ENCODE peak calls at places on chromosomes 2 and 18, in seven cellular contexts. B is CD8-positive, alpha-beta T cell; M is body of pancreas; D is fibroblast of lung; F is transverse colon; J is PC-9; K is heart right ventricle. P is an unnamed sample.

GRCh38 chr2:128549646-128550260 is 231.1 kb upstream of the HS6ST1 start:
- DNase-seq in B (no peak), M (peak; percentile 3), D (peak; percentile 27), F (no peak), J (no peak), K (no peak), P (no peak)

GRCh38 chr2:127361929-127362328 is 25.8 kb downstream of the MAP3K2 start:
- DNase-seq in B (no peak), M (no peak), D (peak; percentile 19), F (no peak), J (no peak), K (no peak), P (no peak)

GRCh38 chr2:40358783-40359182 is 93.1 kb downstream of the SLC8A1 start:
- DNase-seq in B (no peak), M (no peak), D (no peak), F (no peak), J (no peak), K (no peak), P (no peak)

GRCh38 chr2:108316194-108316880 is 27.6 kb downstream of the SULT1C2 start:
- DNase-seq in B (no peak), M (no peak), D (no peak), F (no peak), J (no peak), K (no peak), P (no peak)

GRCh38 chr2:209682646-209683045 is 89.0 kb upstream of the UNC80 start:
- DNase-seq in B (no peak), M (no peak), D (no peak), F (no peak), J (no peak), K (no peak), P (no peak)

GRCh38 chr2:9462872-9463697 is 11.3 kb upstream of the IAH1 start:
- DNase-seq in B (no peak), M (no peak), D (no peak), F (no peak), J (no peak), K (no peak), P (no peak)

GRCh38 chr18:23872701-23873550 is 141.6 kb upstream of the TTC39C start:
- DNase-seq in B (peak; percentile 79), M (peak; percentile 29), D (no peak), F (peak; percentile 89), J (peak; percentile 95), K (no peak), P (no peak)

GRCh38 chr18:49230331-49230730 is 230.1 kb downstream of the DYM start:
- DNase-seq in B (no peak), M (no peak), D (no peak), F (no peak), J (no peak), K (no peak), P (no peak)

GRCh38 chr18:49520661-49521145 is 33.7 kb upstream of the C18orf32 start:
- DNase-seq in B (no peak), M (no peak), D (peak; percentile 41), F (no peak), J (no peak), K (no peak), P (no peak)

GRCh38 chr2:109061736-109062557 is 67.1 kb upstream of the SH3RF3 start:
- DNase-seq in B (no peak), M (no peak), D (no peak), F (no peak), J (no peak), K (no peak), P (no peak)

GRCh38 chr2:188580738-188581137 is 289.1 kb downstream of the GULP1 start:
- DNase-seq in B (no peak), M (no peak), D (no peak), F (no peak), J (no peak), K (no peak), P (no peak)

GRCh38 chr18:22223263-22223960 is 54.0 kb downstream of the GATA6 start:
- DNase-seq in B (peak; percentile 25), M (peak; percentile 37), D (peak; percentile 72), F (peak; percentile 87), J (peak; percentile 92), K (peak; percentile 69), P (peak; percentile 75)

GRCh38 chr2:108363900-108364225 is 13.9 kb upstream of the SULT1C4 start:
- DNase-seq in B (no peak), M (no peak), D (no peak), F (no peak), J (no peak), K (no peak), P (no peak)

GRCh38 chr18:47930086-47930843 is at the start of gene SMAD2:
- DNase-seq in B (peak; percentile 79), M (peak; percentile 83), D (peak; percentile 81), F (peak; percentile 88), J (peak; percentile 70), K (peak; percentile 84), P (peak; percentile 56)

GRCh38 chr18:28526196-28526595 is 349.3 kb upstream of the CDH2 start:
- DNase-seq in B (no peak), M (no peak), D (no peak), F (no peak), J (no peak), K (no peak), P (no peak)

GRCh38 chr2:12397861-12398260 is 318.9 kb upstream of the TRIB2 start:
- DNase-seq in B (no peak), M (no peak), D (no peak), F (no peak), J (no peak), K (peak; percentile 6), P (no peak)

GRCh38 chr18:7272268-7273049 is 41.6 kb downstream of the LRRC30 start:
- DNase-seq in B (no peak), M (peak; percentile 70), D (peak; percentile 81), F (peak; percentile 37), J (peak; percentile 39), K (peak; percentile 66), P (no peak)

GRCh38 chr2:197176457-197176964 is 134.1 kb downstream of the ANKRD44 start:
- DNase-seq in B (no peak), M (no peak), D (no peak), F (no peak), J (no peak), K (no peak), P (no peak)
- TF ChIP-seq CTCF in B (no peak), M (no peak), D (no peak), F (no peak), J (no peak), K (no peak), P (no peak)

GRCh38 chr2:65802298-65802942 is 370.0 kb upstream of the SPRED2 start:
- DNase-seq in B (no peak), M (no peak), D (no peak), F (no peak), J (no peak), K (no peak), P (no peak)

GRCh38 chr2:65804777-65805176 is 372.4 kb upstream of the SPRED2 start:
- DNase-seq in B (no peak), M (no peak), D (no peak), F (no peak), J (no peak), K (no peak), P (no peak)

GRCh38 chr2:65796259-65796658 is 363.9 kb upstream of the SPRED2 start:
- DNase-seq in B (no peak), M (no peak), D (no peak), F (no peak), J (no peak), K (no peak), P (no peak)

GRCh38 chr2:65799455-65799854 is 367.1 kb upstream of the SPRED2 start:
- DNase-seq in B (no peak), M (no peak), D (no peak), F (no peak), J (no peak), K (no peak), P (no peak)

DNA sequence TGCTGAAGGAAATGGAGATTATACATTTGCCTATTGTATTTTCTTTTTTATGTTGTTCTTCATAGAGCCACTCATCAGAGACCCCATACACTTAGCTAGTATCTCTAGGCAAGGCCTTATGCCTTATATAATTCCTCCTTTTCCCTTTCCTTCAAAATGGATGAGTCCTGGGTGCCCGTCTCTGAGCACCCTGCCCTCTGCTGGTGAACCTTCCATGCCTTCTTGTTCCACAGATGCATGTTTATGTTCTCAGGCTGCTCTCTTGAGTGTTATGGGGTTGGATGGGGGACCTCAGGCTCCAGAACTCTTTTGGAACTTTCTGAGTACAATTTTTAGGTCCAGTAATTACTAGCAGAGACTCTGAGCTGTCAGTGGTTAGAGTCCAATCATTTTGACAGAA is 368.6 kb upstream of the SPRED2 start:
- DNase-seq in B (no peak), M (peak; percentile 34), D (peak; percentile 28), F (peak; percentile 10), J (no peak), K (no peak), P (no peak)
- TF ChIP-seq CTCF in B (no peak), M (peak; percentile 55), D (peak; percentile 48), F (no peak), J (peak; percentile 53), K (no peak), P (no peak)

GRCh38 chr2:149332364-149332763 is 2.0 kb downstream of the LYPD6 start:
- DNase-seq in B (no peak), M (no peak), D (no peak), F (no peak), J (no peak), K (no peak), P (no peak)

GRCh38 chr2:149329470-149330126 is 789 bp upstream of the LYPD6 start:
- DNase-seq in B (no peak), M (peak; percentile 75), D (peak; percentile 58), F (peak; percentile 59), J (peak; percentile 52), K (peak; percentile 26), P (no peak)

GRCh38 chr2:149331023-149331400 is 625 bp downstream of the LYPD6 start:
- DNase-seq in B (no peak), M (no peak), D (no peak), F (no peak), J (no peak), K (no peak), P (no peak)

GRCh38 chr2:149329068-149329467 is 1.3 kb upstream of the LYPD6 start:
- DNase-seq in B (no peak), M (peak; percentile 26), D (peak; percentile 6), F (no peak), J (no peak), K (no peak), P (no peak)

GRCh38 chr2:149330127-149331022 is at the start of gene LYPD6:
- DNase-seq in B (no peak), M (peak; percentile 80), D (peak; percentile 66), F (peak; percentile 73), J (peak; percentile 54), K (peak; percentile 75), P (no peak)
- TF ChIP-seq CTCF in B (no peak), M (peak; percentile 11), D (no peak), F (no peak), J (no peak), K (no peak), P (no peak)

GRCh38 chr18:51765712-51766360 is 568.4 kb upstream of the MEX3C start:
- DNase-seq in B (no peak), M (no peak), D (no peak), F (no peak), J (no peak), K (no peak), P (no peak)

GRCh38 chr18:51762373-51762772 is 564.9 kb upstream of the MEX3C start:
- DNase-seq in B (no peak), M (no peak), D (no peak), F (no peak), J (no peak), K (no peak), P (no peak)

DNA sequence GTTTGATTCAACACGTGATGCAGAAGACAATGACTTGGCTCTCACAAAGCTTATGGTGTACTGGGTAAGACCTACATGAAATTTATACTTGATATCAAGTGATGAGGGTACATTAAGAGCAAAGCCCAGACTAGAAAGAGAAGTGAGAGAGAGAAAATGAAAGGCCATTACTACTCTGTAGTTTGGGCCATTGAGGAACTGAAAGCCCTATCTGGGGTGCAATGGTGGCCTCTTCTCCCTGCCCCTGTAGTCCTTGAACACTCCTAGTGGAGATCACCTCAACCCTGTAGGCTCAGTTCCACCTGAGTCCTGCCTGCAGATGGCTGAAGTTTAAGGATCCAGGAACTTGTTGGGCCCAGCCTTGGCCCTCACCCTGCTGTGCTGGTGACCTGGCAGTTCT is 569.8 kb upstream of the MEX3C start:
- DNase-seq in B (no peak), M (no peak), D (no peak), F (no peak), J (no peak), K (no peak), P (no peak)
- TF ChIP-seq CTCF in B (no peak), M (no peak), D (no peak), F (no peak), J (no peak), K (no peak), P (no peak)